ENCODE peak calls at places on chromosomes 4 and X, in seven cellular contexts. P, W, F, L, U, B and D are unnamed samples.
A peak's percentile ranks its signal among the peaks of the same experiment; 100 is the strongest.

GRCh38 chr4:7063362-7063761 is 4.5 kb downstream of the GRPEL1 start:
- DNase-seq in B (no peak), P (no peak), L (no peak), W (no peak), F (peak; percentile 67), U (no peak), D (no peak)

GRCh38 chr4:114717432-114717831 is 118.8 kb downstream of the UGT8 start:
- DNase-seq in P (no peak), U (no peak), B (no peak), W (no peak), L (no peak), F (no peak), D (no peak)

GRCh38 chrX:9846631-9847030 is 60.4 kb downstream of the SHROOM2 start:
- DNase-seq in W (no peak), F (no peak), U (no peak), P (no peak), B (no peak), L (no peak), D (no peak)

GRCh38 chrX:54551801-54552200 is 21.8 kb downstream of the GNL3L start:
- DNase-seq in W (no peak), B (no peak), L (no peak), P (no peak), U (no peak), F (no peak), D (no peak)

GRCh38 chrX:151815461-151815860 is 80.9 kb downstream of the CNGA2 start:
- DNase-seq in W (no peak), L (no peak), B (no peak), P (no peak), U (no peak), F (no peak), D (no peak)

GRCh38 chrX:2666491-2666890 is 24.6 kb upstream of the CD99 start:
- DNase-seq in P (no peak), W (no peak), B (no peak), U (no peak), L (no peak), F (no peak), D (no peak)

GRCh38 chrX:16416588-16416987 is 233.4 kb upstream of the S100G start:
- DNase-seq in W (no peak), L (no peak), U (no peak), B (no peak), P (no peak), F (no peak), D (no peak)

GRCh38 chr4:54840992-54841768 is 183.4 kb downstream of the KIT start:
- DNase-seq in W (no peak), B (no peak), P (no peak), L (peak; percentile 2), F (no peak), U (no peak), D (no peak)

GRCh38 chrX:100946521-100946920 is 17.8 kb upstream of the XKRX start:
- DNase-seq in F (no peak), B (no peak), W (no peak), U (no peak), P (no peak), L (no peak), D (peak; percentile 3)

GRCh38 chr4:158250321-158250720 is 40.0 kb downstream of the TMEM144 start:
- DNase-seq in U (no peak), L (no peak), P (no peak), W (no peak), B (no peak), F (no peak), D (no peak)

GRCh38 chr4:91497892-91498291 is 805.9 kb upstream of the GRID2 start:
- DNase-seq in B (no peak), W (no peak), F (no peak), L (no peak), P (no peak), U (no peak), D (no peak)